ENCODE peak calls at places on chromosome 16, in five cellular contexts. M is HCT116, K is lower leg skin, E is NB4, U is adrenal gland. S is an unnamed sample.

GRCh38 chr16:74909665-74910064 is 75.3 kb downstream of the WDR59 start:
- DNase-seq in M (no peak), K (peak), E (no peak), U (no peak), S (no peak)

GRCh38 chr16:56610017-56610608 is 1.7 kb downstream of the MT2A start:
- DNase-seq in M (peak), K (no peak), E (peak), U (peak), S (peak)

GRCh38 chr16:76946879-76947278 is 244.1 kb upstream of the MON1B start:
- DNase-seq in M (peak), K (no peak), E (peak), U (peak), S (no peak)

GRCh38 chr16:35908942-35909341 is 2449.5 kb downstream of the TP53TG3F start:
- DNase-seq in M (peak), K (no peak), E (peak), U (no peak), S (no peak)

GRCh38 chr16:24515186-24515585 is 24.2 kb upstream of the RBBP6 start:
- DNase-seq in M (no peak), K (no peak), E (no peak), U (no peak), S (no peak)

GRCh38 chr16:76696876-76697275 is 419.7 kb downstream of the CNTNAP4 start:
- DNase-seq in M (no peak), K (no peak), E (no peak), U (no peak), S (no peak)

GRCh38 chr16:14024300-14024699 is 46.8 kb upstream of the MRTFB start:
- DNase-seq in M (no peak), K (peak), E (peak), U (no peak), S (no peak)

GRCh38 chr16:68792465-68793324 is 50.6 kb upstream of the TANGO6 start:
- DNase-seq in M (no peak), K (no peak), E (peak), U (no peak), S (peak)

GRCh38 chr16:56558024-56558747 is 6.7 kb upstream of the MT4 start:
- DNase-seq in M (no peak), K (no peak), E (no peak), U (peak), S (no peak)

GRCh38 chr16:11142951-11143740 is 112.9 kb downstream of the SOCS1 start:
- DNase-seq in M (no peak), K (no peak), E (no peak), U (no peak), S (peak)

GRCh38 chr16:50946098-50946497 is 204.2 kb downstream of the CYLD start:
- DNase-seq in M (no peak), K (no peak), E (no peak), U (no peak), S (no peak)

GRCh38 chr16:14310519-14310991 is 239.4 kb downstream of the MRTFB start:
- DNase-seq in M (no peak), K (no peak), E (peak), U (no peak), S (peak)

GRCh38 chr16:23278031-23278430 is 24.1 kb upstream of the SCNN1B start:
- DNase-seq in M (no peak), K (no peak), E (no peak), U (no peak), S (no peak)

GRCh38 chr16:372584-372983 is 2.2 kb upstream of the MRPL28 start:
- DNase-seq in M (no peak), K (no peak), E (no peak), U (no peak), S (peak)

GRCh38 chr16:1183235-1183907 is 30.5 kb downstream of the CACNA1H start:
- DNase-seq in M (no peak), K (no peak), E (no peak), U (peak), S (no peak)

GRCh38 chr16:21260870-21261791 is 17.0 kb downstream of the CRYM start:
- DNase-seq in M (peak), K (no peak), E (no peak), U (peak), S (peak)

GRCh38 chr16:87951550-87952538 is 610 bp downstream of the BANP start:
- DNase-seq in M (no peak), K (no peak), E (peak), U (no peak), S (peak)

GRCh38 chr16:24635900-24636610 is 93.4 kb upstream of the TNRC6A start:
- DNase-seq in M (no peak), K (peak), E (no peak), U (peak), S (peak)

GRCh38 chr16:69195371-69196029 is 8.5 kb downstream of the SNTB2 start:
- DNase-seq in M (no peak), K (no peak), E (no peak), U (no peak), S (no peak)

GRCh38 chr16:12119562-12119961 is 143.0 kb downstream of the SNX29 start:
- DNase-seq in M (no peak), K (no peak), E (no peak), U (peak), S (no peak)

GRCh38 chr16:4615389-4616046 is 830 bp upstream of the UBALD1 start:
- DNase-seq in M (no peak), K (no peak), E (no peak), U (peak), S (no peak)

GRCh38 chr16:7268182-7268581 is 64.5 kb upstream of the RBFOX1 start:
- DNase-seq in M (no peak), K (no peak), E (peak), U (peak), S (no peak)

GRCh38 chr16:20393801-20394637 is 10.5 kb downstream of the PDILT start:
- DNase-seq in M (no peak), K (peak), E (no peak), U (no peak), S (no peak)

GRCh38 chr16:48627148-48627547 is 17.2 kb upstream of the N4BP1 start:
- DNase-seq in M (no peak), K (peak), E (no peak), U (no peak), S (no peak)

GRCh38 chr16:48620445-48620844 is 10.5 kb upstream of the N4BP1 start:
- DNase-seq in M (no peak), K (peak), E (no peak), U (no peak), S (no peak)

GRCh38 chr16:48623304-48624016 is 13.5 kb upstream of the N4BP1 start:
- DNase-seq in M (peak), K (peak), E (peak), U (peak), S (peak)

GRCh38 chr16:48619547-48619946 is 9.6 kb upstream of the N4BP1 start:
- DNase-seq in M (no peak), K (peak), E (no peak), U (no peak), S (no peak)

GRCh38 chr16:48622456-48623303 is 12.7 kb upstream of the N4BP1 start:
- DNase-seq in M (no peak), K (peak), E (no peak), U (no peak), S (no peak)
- H3K4me3 ChIP-seq in M (peak), K (no peak), E (no peak), U (no peak), S (peak)

DNA sequence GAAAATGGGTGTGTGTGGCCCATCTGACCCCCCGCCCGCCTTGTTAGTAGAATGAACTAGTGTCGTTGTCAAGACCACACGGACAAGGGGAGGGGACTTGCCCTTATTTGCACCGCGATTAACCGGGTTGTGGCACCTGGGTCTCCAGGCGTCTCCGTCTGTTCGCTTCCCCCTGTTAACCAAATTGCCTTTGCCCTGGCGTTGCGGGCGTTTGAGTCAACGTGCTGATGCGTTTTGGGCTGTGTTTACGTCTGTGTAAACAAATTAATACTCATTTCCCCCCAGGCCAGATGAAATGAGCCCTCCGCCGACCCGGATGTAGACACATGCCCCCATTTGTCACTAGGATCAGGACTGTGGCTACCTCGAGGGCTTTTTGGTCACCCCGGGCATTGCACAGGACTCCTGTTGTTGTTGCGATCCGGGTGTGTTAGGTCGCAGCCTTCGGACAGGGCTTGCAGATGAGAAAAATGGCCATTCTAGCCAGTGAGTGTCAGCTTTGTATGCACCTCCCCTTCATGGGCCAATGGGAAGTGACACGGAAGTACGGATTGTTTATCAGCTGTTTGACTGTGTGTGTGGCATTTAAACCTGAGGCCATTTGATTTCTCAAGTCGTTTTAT is 906 bp downstream of the RBL2 start:
- DNase-seq in M (peak), K (peak), E (peak), U (peak), S (peak)
- TF ChIP-seq POLR2A in M (no peak), K (no peak), E (peak), U (no peak), S (peak)

DNA sequence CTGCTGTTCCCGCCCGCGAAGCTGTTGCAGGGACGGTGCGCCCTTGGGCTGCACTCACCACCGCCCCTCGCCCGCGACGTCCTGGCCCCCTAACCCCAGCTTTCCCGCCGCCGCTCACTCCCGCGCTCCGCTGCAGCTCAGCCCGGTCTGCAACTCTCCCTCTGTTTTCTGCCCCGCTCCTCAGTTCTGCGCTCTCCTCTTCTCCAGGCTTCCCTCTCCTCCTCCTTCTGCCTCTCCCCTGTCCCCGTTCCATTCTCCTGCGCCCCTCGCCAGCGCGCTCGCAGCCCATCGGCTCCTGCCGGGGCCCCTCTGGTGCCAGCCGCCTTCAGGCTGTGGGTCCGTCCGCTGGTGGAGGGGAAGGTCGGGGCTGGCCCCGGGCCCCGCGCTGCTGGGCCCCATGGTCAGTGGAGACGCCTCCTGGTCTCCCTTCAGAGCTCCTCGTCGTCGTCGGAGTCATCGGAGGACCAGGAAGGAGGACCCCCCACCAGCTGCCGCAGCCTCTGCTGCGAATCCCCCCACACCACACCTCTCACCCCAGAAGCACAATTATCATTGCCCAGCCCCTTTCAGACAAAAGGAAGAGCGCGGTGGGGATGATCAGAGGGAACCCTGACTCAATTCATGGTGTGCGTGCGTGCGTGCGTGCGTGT is 223.2 kb upstream of the FOXF1 start:
- DNase-seq in M (no peak), K (peak), E (no peak), U (no peak), S (peak)
- H3K4me3 ChIP-seq in M (no peak), K (no peak), E (no peak), U (no peak), S (peak)

DNA sequence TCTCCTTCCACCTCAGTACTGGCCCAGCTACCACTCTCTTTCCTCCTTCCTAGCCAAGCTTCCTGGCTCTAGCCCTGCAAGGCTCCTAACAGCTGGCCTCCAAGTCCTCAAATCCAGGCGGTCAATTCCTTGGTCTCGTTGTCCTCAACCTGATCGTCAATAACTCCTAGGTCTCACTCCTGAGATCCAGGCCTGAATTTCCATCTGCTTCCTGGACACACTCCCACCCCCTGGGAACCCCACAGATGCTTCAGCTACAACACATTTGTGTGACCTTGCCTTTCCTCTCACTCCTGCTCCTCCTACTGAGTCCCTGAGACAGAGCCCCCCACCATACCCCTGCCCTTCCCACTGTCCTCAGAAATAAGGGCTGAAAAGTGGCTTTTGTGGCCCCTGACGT is 2.3 kb downstream of the ENKD1 start:
- DNase-seq in M (no peak), K (no peak), E (no peak), U (no peak), S (no peak)
- TF ChIP-seq POLR2A in M (no peak), K (no peak), E (no peak), U (no peak), S (no peak)

GRCh38 chr16:3029499-3030127 is 5.8 kb downstream of the THOC6 start:
- DNase-seq in M (no peak), K (no peak), E (peak), U (no peak), S (no peak)
- H3K4me3 ChIP-seq in M (no peak), K (no peak), E (no peak), U (no peak), S (peak)

DNA sequence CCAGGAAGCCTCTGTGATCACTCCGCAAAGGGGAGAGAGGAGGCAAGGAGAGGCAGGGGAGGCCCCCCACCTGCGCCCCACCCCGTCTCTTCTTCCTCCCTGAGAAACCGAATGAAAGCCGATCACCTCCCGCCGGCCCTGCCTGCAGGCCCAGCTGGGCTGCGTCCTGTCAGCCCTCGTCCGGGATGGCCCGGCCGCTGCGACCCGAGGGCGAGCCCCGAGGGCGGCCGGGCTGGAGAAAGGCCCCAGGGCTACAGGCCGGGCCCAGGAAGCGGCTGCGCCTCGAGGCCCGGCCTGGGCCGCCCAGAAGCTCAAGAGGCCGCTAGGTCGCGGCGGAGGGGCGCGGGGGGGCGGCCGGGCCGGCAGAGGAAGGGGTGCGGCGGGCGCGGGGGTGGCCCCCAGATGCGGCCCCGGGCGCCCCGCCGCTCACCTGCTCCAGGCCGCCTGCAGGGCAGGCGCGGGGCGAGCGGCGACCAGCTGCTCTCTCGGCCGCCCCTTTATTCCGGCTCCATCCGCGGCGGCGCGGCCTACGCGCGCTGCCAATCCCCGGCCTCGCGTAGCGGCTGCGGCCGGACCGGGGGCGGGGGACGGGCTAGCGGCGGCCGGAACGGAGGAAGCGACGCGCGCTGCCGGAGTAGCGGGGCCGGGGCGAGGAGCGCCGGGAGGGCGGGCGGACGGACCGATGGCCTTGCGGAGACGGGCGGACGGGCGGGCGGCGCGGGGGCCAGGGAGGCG is at the start of gene ZNF319:
- DNase-seq in M (no peak), K (no peak), E (no peak), U (no peak), S (no peak)
- TF ChIP-seq POLR2A in M (no peak), K (no peak), E (no peak), U (no peak), S (no peak)

GRCh38 chr16:80896778-80897177 is 92.4 kb upstream of the CDYL2 start:
- DNase-seq in M (no peak), K (no peak), E (no peak), U (no peak), S (no peak)

GRCh38 chr16:80899804-80900592 is 95.6 kb upstream of the CDYL2 start:
- DNase-seq in M (no peak), K (peak), E (peak), U (peak), S (peak)

GRCh38 chr16:80903616-80904015 is 99.2 kb upstream of the CDYL2 start:
- DNase-seq in M (no peak), K (no peak), E (no peak), U (no peak), S (no peak)

GRCh38 chr16:80900593-80900954 is 96.2 kb upstream of the CDYL2 start:
- DNase-seq in M (no peak), K (no peak), E (no peak), U (no peak), S (no peak)

GRCh38 chr16:80902306-80903154 is 98.1 kb upstream of the CDYL2 start:
- DNase-seq in M (no peak), K (no peak), E (no peak), U (no peak), S (no peak)
- H3K4me3 ChIP-seq in M (no peak), K (no peak), E (no peak), U (no peak), S (no peak)

GRCh38 chr16:83970430-83970815 is 2.4 kb downstream of the NECAB2 start:
- DNase-seq in M (no peak), K (no peak), E (no peak), U (no peak), S (no peak)
- TF ChIP-seq POLR2A in M (no peak), K (no peak), E (no peak), U (no peak), S (no peak)

GRCh38 chr16:78161023-78161729 is 61.7 kb downstream of the WWOX start:
- DNase-seq in M (no peak), K (no peak), E (no peak), U (no peak), S (no peak)

DNA sequence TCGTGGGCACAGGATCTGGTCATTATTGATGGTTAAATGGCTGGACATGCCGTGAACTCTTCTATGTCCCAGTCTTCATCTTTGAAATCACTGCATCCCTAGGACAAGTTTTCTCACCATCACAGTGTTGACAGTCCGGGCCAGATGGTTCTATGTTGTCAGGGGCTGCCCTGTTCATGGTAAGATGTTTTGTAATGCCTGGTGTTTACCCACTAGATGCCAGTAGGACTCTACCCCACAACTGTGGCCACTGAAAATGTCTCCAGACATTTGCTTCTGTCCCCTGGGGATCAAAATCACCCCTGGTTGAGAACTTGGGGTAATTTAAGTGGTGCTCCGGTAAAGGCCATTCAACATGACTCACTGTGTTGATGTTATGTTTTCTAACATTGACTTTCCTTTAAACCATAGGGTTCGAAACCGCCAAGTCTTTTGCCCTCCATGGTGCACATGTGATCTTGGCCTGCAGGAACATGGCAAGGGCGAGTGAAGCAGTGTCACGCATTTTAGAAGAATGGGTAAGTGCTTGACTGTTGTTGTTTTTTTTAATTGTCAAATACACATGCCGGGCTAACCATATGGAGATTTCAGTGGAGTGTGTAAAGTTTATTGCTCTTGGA is 64.4 kb downstream of the WWOX start:
- DNase-seq in M (no peak), K (no peak), E (no peak), U (no peak), S (no peak)
- H3K4me3 ChIP-seq in M (no peak), K (no peak), E (no peak), U (no peak), S (no peak)

S was measured in Peyer's patch.